ENCODE peak calls at places on chromosomes 1 and 21, in six cellular contexts. N, G, X, C, Z and E are unnamed samples.

GRCh38 chr1:145871994-145872411 is 13.1 kb upstream of the PIAS3 start:
- DNase-seq in X (peak), C (no peak), G (no peak), N (peak), Z (no peak), E (no peak)

GRCh38 chr1:245142171-245142798 is 12.5 kb upstream of the KIF26B start:
- DNase-seq in C (no peak), X (no peak), G (no peak), N (no peak), Z (no peak), E (no peak)

GRCh38 chr1:89698624-89699023 is 65.7 kb downstream of the LRRC8C start:
- DNase-seq in C (no peak), Z (no peak), N (no peak), G (no peak), X (no peak), E (no peak)

GRCh38 chr1:99595441-99595840 is 50.5 kb upstream of the PALMD start:
- DNase-seq in X (no peak), Z (no peak), G (no peak), C (no peak), N (no peak), E (no peak)

GRCh38 chr1:8925406-8925805 is 20.3 kb upstream of the CA6 start:
- DNase-seq in C (no peak), N (no peak), Z (no peak), G (no peak), X (no peak), E (no peak)

GRCh38 chr1:39026947-39027507 is 877 bp downstream of the NDUFS5 start:
- DNase-seq in X (no peak), C (no peak), G (no peak), N (no peak), Z (no peak), E (no peak)

GRCh38 chr1:116374340-116375164 is 1.5 kb downstream of the ATP1A1 start:
- DNase-seq in N (peak), C (no peak), X (no peak), Z (no peak), G (no peak), E (peak)

GRCh38 chr1:231807498-231807897 is 180.9 kb downstream of the DISC1 start:
- DNase-seq in G (no peak), X (no peak), N (no peak), C (no peak), Z (no peak), E (no peak)

GRCh38 chr1:43786975-43787374 is 79.6 kb downstream of the ST3GAL3 start:
- DNase-seq in X (no peak), N (no peak), G (no peak), C (no peak), Z (no peak), E (peak)

GRCh38 chr1:155186955-155187891 is 13.6 kb downstream of the TRIM46 start:
- DNase-seq in C (no peak), G (no peak), X (no peak), N (no peak), Z (no peak), E (no peak)

GRCh38 chr21:36395353-36396111 is 10.3 kb downstream of the CHAF1B start:
- DNase-seq in N (no peak), C (no peak), G (no peak), Z (no peak), X (no peak), E (no peak)

GRCh38 chr1:164688791-164689190 is 129.8 kb downstream of the PBX1 start:
- DNase-seq in N (no peak), X (no peak), C (no peak), G (no peak), Z (no peak), E (no peak)

GRCh38 chr21:38170283-38170682 is 86.5 kb upstream of the KCNJ15 start:
- DNase-seq in Z (no peak), N (peak), G (no peak), C (no peak), X (peak), E (no peak)

GRCh38 chr1:234515821-234516241 is 36.9 kb upstream of the TARBP1 start:
- DNase-seq in X (no peak), N (no peak), Z (no peak), G (no peak), C (no peak), E (no peak)

GRCh38 chr1:214441119-214441518 is 110.3 kb downstream of the PTPN14 start:
- DNase-seq in N (no peak), X (no peak), G (no peak), C (no peak), Z (no peak), E (no peak)

GRCh38 chr1:166511754-166512153 is 327.5 kb upstream of the POGK start:
- DNase-seq in N (no peak), Z (no peak), C (no peak), X (no peak), G (no peak), E (no peak)

GRCh38 chr1:77605246-77606026 is 77.0 kb downstream of the ZZZ3 start:
- DNase-seq in G (no peak), C (no peak), Z (no peak), N (no peak), X (no peak), E (no peak)

GRCh38 chr21:45447821-45448220 is 42.9 kb downstream of the COL18A1 start:
- DNase-seq in X (no peak), Z (no peak), C (no peak), G (no peak), N (no peak), E (no peak)

GRCh38 chr1:21721271-21721985 is 52.3 kb upstream of the RAP1GAP start:
- DNase-seq in N (no peak), X (no peak), Z (no peak), C (no peak), G (no peak), E (no peak)

GRCh38 chr1:40301541-40302299 is 15.4 kb downstream of the COL9A2 start:
- DNase-seq in Z (no peak), C (no peak), X (no peak), N (no peak), G (no peak), E (no peak)

GRCh38 chr1:110208916-110209650 is 1.0 kb upstream of the KCNC4 start:
- DNase-seq in C (no peak), X (no peak), Z (no peak), N (no peak), G (no peak), E (no peak)

GRCh38 chr1:156213644-156213966 is 798 bp downstream of the PMF1 start:
- DNase-seq in N (no peak), C (no peak), G (no peak), X (no peak), Z (no peak), E (no peak)

GRCh38 chr1:83844546-83844945 is 154.4 kb downstream of the TTLL7 start:
- DNase-seq in N (no peak), C (no peak), X (no peak), G (no peak), Z (no peak), E (no peak)

GRCh38 chr1:31421404-31422040 is 8.5 kb downstream of the SERINC2 start:
- DNase-seq in Z (no peak), X (peak), G (no peak), N (peak), C (no peak), E (no peak)

GRCh38 chr1:205337481-205337880 is 15.9 kb upstream of the NUAK2 start:
- DNase-seq in C (no peak), Z (no peak), G (no peak), N (no peak), X (no peak), E (no peak)

GRCh38 chr1:205339197-205339702 is 17.5 kb downstream of the KLHDC8A start:
- DNase-seq in X (no peak), Z (no peak), G (no peak), C (no peak), N (no peak), E (no peak)

GRCh38 chr1:205332015-205332791 is 10.7 kb upstream of the NUAK2 start:
- DNase-seq in Z (no peak), G (no peak), N (no peak), X (no peak), C (no peak), E (no peak)

GRCh38 chr1:205338011-205338410 is 16.5 kb upstream of the NUAK2 start:
- DNase-seq in G (no peak), N (no peak), Z (no peak), X (no peak), C (no peak), E (no peak)

DNA sequence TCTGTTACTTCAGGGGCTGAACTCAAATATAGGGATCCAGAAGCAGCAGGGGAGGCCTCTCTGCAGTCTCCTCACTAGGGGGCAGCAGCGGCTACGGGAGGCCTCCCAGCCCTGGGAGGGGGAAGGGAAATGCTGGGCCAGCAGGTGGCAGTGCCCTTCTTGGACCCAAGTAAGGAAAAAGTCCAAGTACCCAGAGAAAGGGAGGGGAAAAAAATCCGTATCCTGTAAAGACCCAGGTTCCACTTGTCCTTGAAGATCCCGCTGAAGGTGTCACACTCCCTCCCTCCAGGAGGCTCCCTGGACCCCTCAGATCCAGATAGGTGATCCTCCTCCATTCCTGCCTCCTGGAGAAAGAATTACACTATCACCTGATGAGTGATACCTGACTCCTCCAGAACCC is 14.1 kb upstream of the NUAK2 start:
- DNase-seq in N (peak), G (peak), Z (no peak), C (peak), X (peak), E (peak)
- TF ChIP-seq ATF3 in N (no peak), G (no peak), Z (no peak), C (no peak), X (peak), E (peak)

DNA sequence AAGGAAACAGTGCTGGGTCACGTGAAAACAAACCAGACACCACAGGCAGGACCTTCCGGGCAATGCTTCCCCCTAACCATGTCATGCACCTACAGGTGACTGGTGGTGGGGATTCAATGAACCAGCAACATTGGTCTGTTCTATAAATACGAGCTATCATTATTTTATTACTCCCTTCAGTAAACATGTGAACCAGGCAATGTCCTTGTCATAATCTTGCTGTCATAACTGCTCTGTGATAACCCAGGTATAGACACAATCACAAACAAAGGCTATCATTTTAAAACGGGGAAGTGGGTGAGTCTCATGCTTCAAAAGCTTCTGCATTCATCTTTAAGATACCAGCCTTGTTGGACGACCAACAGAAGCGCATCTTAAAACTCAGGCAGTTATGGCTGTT is 153.4 kb downstream of the CLIC6 start:
- DNase-seq in X (no peak), G (no peak), N (no peak), Z (no peak), C (no peak), E (no peak)
- TF ChIP-seq ATF3 in X (no peak), G (no peak), N (no peak), Z (no peak), C (no peak), E (no peak)

DNA sequence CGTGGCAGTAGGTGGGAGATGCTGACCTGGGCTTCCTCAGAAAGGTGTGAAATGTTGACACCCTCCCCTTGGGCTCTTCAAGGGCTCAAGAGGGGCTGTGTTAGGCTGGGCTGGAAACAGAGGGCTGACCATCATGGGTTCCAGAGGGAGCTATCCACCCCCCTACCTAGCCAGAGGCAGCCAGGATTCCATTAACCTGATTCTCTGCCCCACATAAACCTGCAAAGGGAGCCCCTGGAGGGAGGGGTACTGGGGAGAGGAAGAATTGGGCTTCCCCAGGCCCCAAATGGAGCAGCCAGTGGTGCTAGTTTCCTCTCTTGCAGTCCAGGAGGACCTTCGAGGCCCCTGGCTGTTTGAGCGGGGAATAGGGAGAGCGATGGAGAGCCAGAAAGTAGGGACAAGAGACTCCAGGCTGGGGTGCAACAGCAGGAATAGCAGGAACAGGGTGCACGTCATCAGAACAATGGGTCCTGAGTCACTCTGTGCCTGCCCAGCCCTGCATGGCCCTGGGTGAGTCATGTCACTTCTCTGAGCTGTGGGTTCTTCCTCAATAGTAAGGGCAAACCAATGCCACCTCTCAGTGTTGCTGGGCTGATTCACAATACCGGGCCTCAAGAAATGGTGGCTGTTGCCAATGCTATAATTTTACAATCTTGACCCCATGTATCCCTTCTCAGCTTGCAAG is 121.2 kb downstream of the EPHB2 start:
- DNase-seq in C (no peak), X (no peak), Z (no peak), G (peak), N (no peak), E (peak)
- TF ChIP-seq ATF3 in C (peak), X (no peak), Z (no peak), G (no peak), N (no peak), E (no peak)

GRCh38 chr1:173049327-173049639 is 1.5 kb downstream of the TNFSF18 start:
- DNase-seq in G (no peak), C (no peak), N (no peak), X (no peak), Z (no peak), E (no peak)
- TF ChIP-seq ATF3 in G (no peak), C (no peak), N (no peak), X (no peak), Z (no peak), E (no peak)

GRCh38 chr21:30831194-30831765 is 1.7 kb upstream of the KRTAP7-1 start:
- DNase-seq in X (peak), G (peak), C (peak), Z (no peak), N (peak), E (peak)
- TF ChIP-seq ATF3 in X (no peak), G (no peak), C (no peak), Z (no peak), N (no peak), E (no peak)

GRCh38 chr1:174740248-174740990 is 259.3 kb upstream of the CACYBP start:
- DNase-seq in C (no peak), X (no peak), G (no peak), N (no peak), Z (no peak), E (peak)
- TF ChIP-seq ATF3 in C (no peak), X (no peak), G (no peak), N (no peak), Z (no peak), E (no peak)

DNA sequence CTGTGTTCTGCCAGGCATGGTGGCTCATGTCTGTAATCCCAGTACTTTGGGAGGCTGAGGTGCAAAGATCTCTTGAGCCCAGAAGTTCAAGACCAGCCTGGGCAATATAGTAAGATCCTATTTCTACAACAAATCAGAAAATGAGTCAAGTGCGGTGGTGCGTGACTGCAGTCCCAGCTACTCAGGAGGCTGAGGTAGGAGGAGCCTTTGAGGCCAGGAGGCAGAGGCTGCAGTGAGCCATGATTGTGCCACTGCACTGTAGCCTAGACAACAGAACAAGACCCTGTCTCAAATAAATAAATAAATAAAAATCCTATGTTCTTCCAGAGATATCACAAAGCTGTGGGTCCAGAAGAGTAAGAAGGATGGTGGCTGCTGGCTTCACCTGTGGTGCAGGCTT is 22.1 kb downstream of the CDA start:
- DNase-seq in C (no peak), X (no peak), G (no peak), Z (no peak), N (no peak), E (no peak)
- TF ChIP-seq ATF3 in C (no peak), X (no peak), G (no peak), Z (no peak), N (no peak), E (no peak)